ENCODE peak calls at places on chromosomes 4 and X, in nine cellular contexts. F is GM23338, K is WTC11, S is tibial artery, J is nephron progenitor cell, V is HFF-Myc, U is endothelial cell, T is fibroblast of mammary gland, H is NB4. B is an unnamed sample.

GRCh38 chr4:166501941-166502382 is 628.9 kb downstream of the TLL1 start:
- DNase-seq in F (peak; percentile 90), K (peak; percentile 74), S (no peak), J (peak; percentile 53), V (no peak), U (peak; percentile 43), T (peak; percentile 15), H (peak; percentile 32), B (peak; percentile 65)

GRCh38 chrX:39309018-39309620 is 507.9 kb downstream of the MID1IP1 start:
- DNase-seq in F (no peak), K (no peak), S (no peak), J (no peak), V (peak; percentile 3), U (no peak), T (peak; percentile 24), H (peak; percentile 25), B (no peak)

GRCh38 chr4:39621582-39621981 is 17.1 kb downstream of the SMIM14 start:
- DNase-seq in F (peak; percentile 34), K (no peak), S (peak; percentile 73), J (no peak), V (no peak), U (no peak), T (peak; percentile 93), H (peak; percentile 28), B (no peak)

GRCh38 chr4:18022572-18023039 is 1.1 kb upstream of the LCORL start:
- DNase-seq in F (no peak), K (no peak), S (no peak), J (no peak), V (no peak), U (no peak), T (no peak), H (no peak), B (no peak)

GRCh38 chrX:149497626-149498025 is 7.5 kb downstream of the IDS start:
- DNase-seq in F (no peak), K (no peak), S (no peak), J (no peak), V (no peak), U (no peak), T (peak; percentile 74), H (no peak), B (no peak)

GRCh38 chr4:80322716-80323115 is 12.8 kb upstream of the CFAP299 start:
- DNase-seq in F (no peak), K (no peak), S (no peak), J (no peak), V (no peak), U (no peak), T (peak; percentile 63), H (peak; percentile 22), B (no peak)

GRCh38 chrX:121179972-121180371 is 132.6 kb downstream of the GLUD2 start:
- DNase-seq in F (no peak), K (no peak), S (no peak), J (no peak), V (no peak), U (no peak), T (no peak), H (no peak), B (no peak)

GRCh38 chrX:133783273-133783672 is 202.1 kb downstream of the GPC3 start:
- DNase-seq in F (no peak), K (no peak), S (no peak), J (no peak), V (no peak), U (no peak), T (no peak), H (no peak), B (no peak)

GRCh38 chr4:181807771-181808170 is 435.4 kb upstream of the TENM3 start:
- DNase-seq in F (no peak), K (no peak), S (no peak), J (no peak), V (no peak), U (no peak), T (peak; percentile 41), H (no peak), B (no peak)

GRCh38 chr4:150619032-150619431 is 37.1 kb downstream of the MAB21L2 start:
- DNase-seq in F (no peak), K (no peak), S (no peak), J (no peak), V (no peak), U (no peak), T (peak; percentile 12), H (no peak), B (no peak)

GRCh38 chr4:186105721-186106335 is 1.3 kb downstream of the FAM149A start:
- DNase-seq in F (peak; percentile 35), K (no peak), S (no peak), J (no peak), V (no peak), U (no peak), T (peak; percentile 16), H (no peak), B (no peak)

GRCh38 chr4:136637071-136637777 is 895.1 kb downstream of the PCDH18 start:
- DNase-seq in F (peak; percentile 83), K (peak; percentile 76), S (no peak), J (peak; percentile 50), V (no peak), U (peak; percentile 39), T (peak; percentile 8), H (peak; percentile 17), B (peak; percentile 69)

GRCh38 chr4:78297075-78297815 is 240.1 kb downstream of the FRAS1 start:
- DNase-seq in F (no peak), K (no peak), S (no peak), J (no peak), V (no peak), U (no peak), T (peak; percentile 68), H (no peak), B (no peak)

GRCh38 chr4:121269001-121269400 is 104.9 kb upstream of the TNIP3 start:
- DNase-seq in F (peak; percentile 20), K (no peak), S (no peak), J (no peak), V (no peak), U (no peak), T (no peak), H (no peak), B (no peak)

GRCh38 chr4:23373269-23373668 is 516.6 kb downstream of the PPARGC1A start:
- DNase-seq in F (peak; percentile 33), K (no peak), S (no peak), J (no peak), V (no peak), U (no peak), T (no peak), H (peak; percentile 11), B (no peak)

GRCh38 chrX:107659768-107660167 is 31.5 kb downstream of the PRPS1 start:
- DNase-seq in F (peak; percentile 53), K (no peak), S (peak; percentile 25), J (no peak), V (no peak), U (peak; percentile 12), T (peak; percentile 73), H (peak; percentile 57), B (no peak)

GRCh38 chrX:53356186-53356585 is 66.3 kb downstream of the SMC1A start:
- DNase-seq in F (peak; percentile 64), K (peak; percentile 56), S (no peak), J (no peak), V (no peak), U (no peak), T (peak; percentile 30), H (peak; percentile 27), B (peak; percentile 19)

DNA sequence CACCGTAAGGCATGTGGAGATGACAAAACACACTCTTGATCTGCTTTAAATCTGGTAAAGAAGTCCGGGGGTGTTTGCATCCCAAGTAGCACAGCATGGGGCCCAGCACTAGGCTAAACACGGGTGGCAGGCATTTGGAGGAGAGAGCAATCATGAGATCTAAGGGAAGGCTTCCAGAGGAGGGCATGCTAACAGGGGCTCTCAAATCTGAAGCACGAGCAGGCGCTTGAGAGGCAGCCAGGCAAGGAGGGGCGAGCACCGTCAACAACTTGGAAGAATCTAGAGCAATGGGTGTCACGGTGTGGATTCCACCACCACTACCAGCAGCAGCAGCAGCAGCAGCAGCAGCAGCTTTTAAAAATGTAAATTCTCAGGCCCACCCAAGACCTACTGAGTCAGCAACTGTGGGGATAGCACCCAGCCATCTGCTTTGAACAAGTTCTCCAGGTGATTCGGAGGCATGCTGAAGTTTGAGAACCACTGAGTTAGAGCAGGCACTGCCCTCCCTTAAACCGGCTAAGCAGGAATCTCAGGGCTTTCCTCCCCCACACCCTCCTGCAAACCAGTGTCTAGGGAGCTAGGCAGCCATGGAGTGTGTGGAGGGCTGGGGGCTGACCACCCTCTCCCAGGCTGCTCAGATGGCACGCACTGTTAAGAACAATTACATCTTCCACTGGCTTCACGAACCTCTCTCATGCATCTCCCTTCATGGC is 70.2 kb upstream of the MAP3K15 start:
- DNase-seq in F (peak; percentile 17), K (no peak), S (no peak), J (no peak), V (no peak), U (no peak), T (no peak), H (no peak), B (no peak)
- TF ChIP-seq CTCF in F (no peak), K (no peak), S (no peak), J (no peak), V (no peak), U (no peak), T (no peak), H (no peak), B (no peak)

DNA sequence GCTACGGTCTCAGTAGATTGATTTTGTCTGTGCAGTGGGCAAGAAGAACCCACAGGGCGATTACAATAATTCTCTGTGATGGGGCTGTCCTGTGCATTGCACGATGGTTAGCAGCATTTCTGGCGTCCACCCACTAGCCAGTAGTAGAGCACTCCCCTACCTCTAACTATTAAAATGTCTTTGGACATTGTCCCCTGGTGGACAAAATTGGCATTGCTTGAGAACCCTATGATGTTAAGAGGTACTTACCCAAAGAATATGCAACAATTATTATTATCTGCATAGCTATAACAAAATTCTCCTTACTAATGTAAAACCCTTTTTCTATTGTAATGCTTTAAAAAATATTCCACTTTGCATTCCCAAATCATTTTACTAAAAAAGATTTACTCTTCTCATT is 109.5 kb upstream of the VCX3A start:
- DNase-seq in F (peak; percentile 37), K (no peak), S (no peak), J (peak; percentile 2), V (no peak), U (no peak), T (no peak), H (peak; percentile 28), B (no peak)
- TF ChIP-seq CTCF in F (peak; percentile 45), K (no peak), S (no peak), J (no peak), V (no peak), U (peak; percentile 42), T (peak; percentile 19), H (peak; percentile 28), B (peak; percentile 57)

DNA sequence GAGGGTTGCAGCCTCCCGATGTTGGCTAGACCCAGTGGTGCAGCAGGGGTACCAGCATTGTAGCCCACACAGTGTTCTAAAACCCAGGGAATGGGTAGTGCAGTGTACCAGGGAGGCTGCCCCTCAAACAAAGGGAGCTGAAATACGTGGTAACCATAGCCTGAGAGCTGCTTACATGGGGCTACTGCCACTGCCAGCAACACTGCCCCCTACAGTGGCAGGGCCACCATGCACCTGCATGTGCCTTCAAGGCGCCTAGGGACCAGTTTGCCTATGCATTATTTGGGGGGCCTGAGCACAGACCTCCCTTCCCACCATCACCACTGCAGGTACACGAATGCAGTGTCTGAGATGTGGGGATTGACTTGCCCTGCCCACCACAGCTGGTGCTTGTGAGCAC is 21.0 kb upstream of the BMP15 start:
- DNase-seq in F (peak; percentile 31), K (peak; percentile 50), S (no peak), J (no peak), V (no peak), U (no peak), T (no peak), H (no peak), B (no peak)
- TF ChIP-seq CTCF in F (peak; percentile 36), K (peak; percentile 39), S (no peak), J (no peak), V (no peak), U (no peak), T (no peak), H (no peak), B (no peak)

GRCh38 chr4:122914292-122914904 is 8.0 kb downstream of the NUDT6 start:
- DNase-seq in F (peak; percentile 43), K (no peak), S (no peak), J (no peak), V (peak; percentile 66), U (peak; percentile 16), T (peak; percentile 75), H (peak; percentile 38), B (no peak)
- TF ChIP-seq CTCF in F (peak; percentile 58), K (no peak), S (peak; percentile 52), J (no peak), V (peak; percentile 48), U (peak; percentile 42), T (peak; percentile 69), H (no peak), B (peak; percentile 43)